ENCODE peak calls at places on chromosomes 16 and 17, in six cellular contexts. U is right atrium auricular region, K is IMR-90, V is mammary epithelial cell, Z is adrenal gland, C is NB4. P is an unnamed sample.

GRCh38 chr17:413016-413350 is 60.4 kb upstream of the RPH3AL start:
- DNase-seq in C (no peak), Z (peak), V (no peak), U (no peak), K (no peak), P (no peak)

GRCh38 chr17:5825717-5826330 is 241.5 kb upstream of the NLRP1 start:
- DNase-seq in Z (no peak), U (no peak), C (no peak), V (no peak), K (peak), P (no peak)

GRCh38 chr16:83806036-83806435 is 1.7 kb upstream of the HSBP1 start:
- DNase-seq in Z (no peak), V (no peak), C (peak), U (no peak), K (no peak), P (no peak)

GRCh38 chr17:77424585-77425344 is 284.0 kb downstream of the SEC14L1 start:
- DNase-seq in U (peak), K (peak), Z (peak), C (peak), V (no peak), P (peak)

GRCh38 chr17:58320570-58321323 is 7.8 kb downstream of the TSPOAP1 start:
- DNase-seq in V (no peak), Z (no peak), K (no peak), C (no peak), U (no peak), P (no peak)

GRCh38 chr17:1438593-1439083 is 17.4 kb downstream of the CRK start:
- DNase-seq in V (no peak), K (peak), Z (peak), C (no peak), U (no peak), P (no peak)

GRCh38 chr16:24954137-24954536 is 61.0 kb downstream of the ARHGAP17 start:
- DNase-seq in V (no peak), K (no peak), Z (no peak), U (no peak), C (no peak), P (no peak)

GRCh38 chr17:33091271-33091670 is 99.6 kb downstream of the SPACA3 start:
- DNase-seq in K (no peak), U (no peak), Z (no peak), C (no peak), V (peak), P (no peak)

GRCh38 chr16:53511403-53512280 is 8.6 kb upstream of the AKTIP start:
- DNase-seq in C (no peak), Z (no peak), V (no peak), U (no peak), K (no peak), P (no peak)

GRCh38 chr16:51615141-51615540 is 464.1 kb upstream of the SALL1 start:
- DNase-seq in K (no peak), Z (no peak), U (no peak), C (no peak), V (no peak), P (no peak)

GRCh38 chr17:81794509-81794908 is 9.4 kb upstream of the GCGR start:
- DNase-seq in V (no peak), K (no peak), U (no peak), C (peak), Z (no peak), P (peak)

GRCh38 chr16:77840623-77841274 is 52.4 kb downstream of the VAT1L start:
- DNase-seq in C (no peak), K (peak), V (peak), Z (no peak), U (no peak), P (peak)

GRCh38 chr16:51666821-51667220 is 515.8 kb upstream of the SALL1 start:
- DNase-seq in V (no peak), C (no peak), Z (no peak), K (no peak), U (no peak), P (no peak)

GRCh38 chr16:1960665-1961630 is 1.6 kb downstream of the NDUFB10 start:
- DNase-seq in K (peak), C (peak), U (no peak), Z (no peak), V (peak), P (peak)

GRCh38 chr17:79991924-79992656 is 43.6 kb downstream of the TBC1D16 start:
- DNase-seq in U (no peak), C (no peak), V (no peak), Z (no peak), K (peak), P (no peak)

GRCh38 chr17:2929881-2930533 is 133.4 kb downstream of the OR1D5 start:
- DNase-seq in Z (peak), K (peak), U (no peak), V (peak), C (peak), P (peak)

GRCh38 chr16:27676807-27677206 is 126.9 kb downstream of the KATNIP start:
- DNase-seq in V (no peak), U (no peak), Z (no peak), C (no peak), K (peak), P (no peak)

GRCh38 chr16:78257376-78257728 is 157.9 kb downstream of the WWOX start:
- DNase-seq in C (no peak), V (no peak), U (no peak), K (no peak), Z (no peak), P (no peak)

GRCh38 chr16:30523768-30524574 is 2.4 kb downstream of the ZNF768 start:
- DNase-seq in K (no peak), Z (peak), V (no peak), U (no peak), C (peak), P (no peak)

GRCh38 chr17:69577098-69577497 is 162.6 kb downstream of the MAP2K6 start:
- DNase-seq in V (no peak), U (no peak), K (no peak), C (no peak), Z (no peak), P (no peak)

GRCh38 chr16:57774886-57775285 is 27.4 kb downstream of the KIFC3 start:
- DNase-seq in C (no peak), Z (no peak), K (no peak), V (no peak), U (no peak), P (no peak)

GRCh38 chr16:52825882-52826281 is 226.8 kb downstream of the CHD9NB start:
- DNase-seq in U (no peak), C (no peak), V (peak), Z (no peak), K (no peak), P (peak)

GRCh38 chr16:67521095-67521804 is 7.4 kb upstream of the RIPOR1 start:
- DNase-seq in K (peak), V (peak), U (peak), C (peak), Z (peak), P (peak)

GRCh38 chr16:67516296-67517177 is 12.1 kb upstream of the RIPOR1 start:
- DNase-seq in Z (no peak), U (no peak), C (no peak), V (no peak), K (peak), P (peak)

GRCh38 chr16:67517661-67518423 is 10.8 kb upstream of the RIPOR1 start:
- DNase-seq in V (no peak), U (no peak), Z (no peak), C (no peak), K (no peak), P (no peak)

GRCh38 chr16:67517178-67517492 is 11.5 kb upstream of the RIPOR1 start:
- DNase-seq in K (no peak), V (no peak), C (no peak), U (no peak), Z (no peak), P (no peak)

GRCh38 chr16:67518676-67519075 is 10.0 kb upstream of the RIPOR1 start:
- DNase-seq in K (no peak), V (no peak), U (no peak), Z (no peak), C (no peak), P (no peak)
- TF ChIP-seq CTCF in K (no peak), V (no peak), U (no peak), Z (no peak), C (no peak), P (no peak)

GRCh38 chr16:69465083-69465721 is 40.8 kb downstream of the CYB5B start:
- DNase-seq in K (peak), V (no peak), U (no peak), Z (no peak), C (peak), P (no peak)
- TF ChIP-seq CTCF in K (no peak), V (no peak), U (no peak), Z (peak), C (no peak), P (no peak)

GRCh38 chr17:72832306-72832705 is 260.2 kb downstream of the SLC39A11 start:
- DNase-seq in U (no peak), C (no peak), K (no peak), V (no peak), Z (no peak), P (no peak)

GRCh38 chr17:72825218-72825617 is 267.3 kb downstream of the SLC39A11 start:
- DNase-seq in K (no peak), U (no peak), C (no peak), V (no peak), Z (no peak), P (no peak)

GRCh38 chr17:72822358-72823023 is 270.0 kb downstream of the SLC39A11 start:
- DNase-seq in K (no peak), C (no peak), U (no peak), Z (no peak), V (no peak), P (no peak)

DNA sequence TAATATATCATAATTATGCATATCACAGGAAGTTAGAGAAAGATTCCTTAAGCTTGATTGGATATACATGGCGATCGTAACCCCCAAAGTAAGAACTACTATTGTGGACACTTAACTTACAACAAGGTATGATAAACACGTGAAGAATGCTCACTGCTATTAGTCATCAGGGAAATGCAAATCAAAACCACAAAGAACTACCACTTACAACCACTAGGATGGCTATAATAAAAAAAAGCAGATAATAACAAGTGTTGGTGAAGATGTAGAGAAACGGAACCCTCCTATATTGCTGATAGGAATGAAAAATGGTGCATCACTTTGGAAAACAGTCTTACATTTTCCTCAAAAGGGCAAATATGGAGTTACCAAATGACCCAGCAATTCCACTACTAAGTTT is 265.9 kb downstream of the SLC39A11 start:
- DNase-seq in Z (no peak), C (no peak), V (peak), K (peak), U (no peak), P (no peak)
- TF ChIP-seq CTCF in Z (no peak), C (no peak), V (peak), K (peak), U (no peak), P (no peak)

DNA sequence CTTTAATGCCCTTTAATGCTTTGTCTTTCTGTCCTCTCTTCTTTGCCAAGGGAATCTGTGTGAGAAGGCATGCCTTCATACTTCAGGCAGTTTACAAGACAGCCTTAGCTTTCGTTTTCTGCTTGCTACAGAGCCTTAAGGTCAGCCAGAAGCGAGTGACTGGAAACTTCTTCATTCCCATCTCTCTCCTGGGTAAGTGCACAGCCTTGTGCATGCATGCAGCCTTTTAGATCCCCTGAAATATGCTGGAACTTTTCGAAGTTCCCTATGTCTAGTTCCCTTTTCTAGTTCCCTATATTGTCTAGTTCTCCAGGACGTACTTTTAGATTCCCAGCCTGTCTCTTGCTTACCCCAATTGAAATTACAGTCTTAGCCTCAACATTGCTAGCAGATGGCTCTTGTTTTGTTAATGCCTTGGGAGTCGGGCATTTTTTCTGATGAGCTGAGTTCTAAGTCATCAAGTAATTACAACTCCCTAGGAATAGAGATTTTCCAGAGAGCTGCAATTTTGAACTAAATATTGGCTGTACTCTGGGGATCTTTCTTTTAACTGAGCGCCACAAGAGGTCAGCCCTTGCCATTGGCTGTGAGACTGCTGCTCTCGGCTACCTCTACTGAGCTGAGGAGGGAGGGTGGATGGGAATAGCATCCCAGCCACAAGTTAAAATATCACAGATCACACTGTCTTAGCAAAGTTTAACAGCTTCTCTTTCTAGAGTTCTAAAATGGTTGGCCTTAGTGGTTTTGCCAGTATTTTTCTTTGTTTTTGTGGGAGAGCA is 22.7 kb upstream of the PPM1D start:
- DNase-seq in V (no peak), C (peak), K (peak), U (no peak), Z (peak), P (peak)
- TF ChIP-seq CTCF in V (no peak), C (no peak), K (peak), U (peak), Z (no peak), P (no peak)

GRCh38 chr16:75559564-75560372 is 3.7 kb upstream of the TMEM231 start:
- DNase-seq in K (peak), C (no peak), V (peak), Z (no peak), U (no peak), P (peak)

GRCh38 chr16:75555213-75555706 is 792 bp downstream of the TMEM231 start:
- DNase-seq in C (peak), U (peak), K (peak), Z (peak), V (peak), P (peak)

GRCh38 chr16:75559002-75559401 is 3.0 kb upstream of the TMEM231 start:
- DNase-seq in K (no peak), C (no peak), U (no peak), V (no peak), Z (no peak), P (no peak)

GRCh38 chr16:75552951-75553350 is 3.1 kb downstream of the TMEM231 start:
- DNase-seq in C (no peak), V (no peak), Z (no peak), U (no peak), K (no peak), P (no peak)

GRCh38 chr16:75555707-75556512 is at the start of gene TMEM231:
- DNase-seq in Z (peak), C (peak), K (peak), U (peak), V (peak), P (peak)
- TF ChIP-seq CTCF in Z (peak), C (peak), K (no peak), U (no peak), V (no peak), P (no peak)

DNA sequence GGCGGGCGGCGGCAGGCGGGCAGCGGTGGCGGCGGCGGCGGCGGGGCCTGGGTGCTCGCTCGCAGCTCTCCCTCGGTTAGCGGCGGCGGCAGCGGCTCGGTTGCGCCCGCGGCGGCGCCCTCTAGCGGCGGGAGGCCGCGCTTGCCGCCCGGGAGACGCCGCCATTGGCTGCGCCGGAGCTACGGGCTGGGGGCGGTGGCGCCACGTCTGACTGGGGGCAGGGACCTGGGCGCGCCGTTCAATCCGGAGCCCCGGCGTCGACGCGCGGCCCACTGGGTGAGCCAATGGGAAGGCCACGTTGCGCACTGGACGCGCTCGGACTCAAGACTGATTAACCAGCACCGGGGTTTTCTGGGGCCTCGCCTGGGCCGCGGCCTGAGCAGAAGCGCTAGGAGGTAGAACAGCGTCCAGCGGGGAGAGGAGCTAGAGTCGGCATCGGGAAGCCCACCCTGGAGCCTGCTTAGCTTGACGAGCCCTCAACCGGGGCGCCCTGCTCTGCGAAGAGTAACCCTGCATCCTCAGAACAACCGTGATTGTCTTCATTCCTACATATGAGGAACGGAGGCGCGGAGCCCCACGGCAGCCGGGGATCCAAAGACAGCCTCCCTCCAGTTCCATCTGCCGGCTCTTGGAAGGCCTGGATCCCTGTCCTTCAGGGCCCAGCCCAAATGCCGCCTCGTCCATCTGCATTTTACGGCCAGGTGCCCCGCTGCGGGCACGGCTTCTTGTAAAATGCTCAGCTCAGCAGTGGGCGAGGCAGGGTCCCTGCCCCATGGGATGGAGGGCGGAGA is at the start of gene ZC3H7A:
- DNase-seq in V (peak), Z (peak), U (peak), C (peak), K (peak), P (peak)
- TF ChIP-seq CTCF in V (peak), Z (peak), U (peak), C (peak), K (peak), P (peak)

DNA sequence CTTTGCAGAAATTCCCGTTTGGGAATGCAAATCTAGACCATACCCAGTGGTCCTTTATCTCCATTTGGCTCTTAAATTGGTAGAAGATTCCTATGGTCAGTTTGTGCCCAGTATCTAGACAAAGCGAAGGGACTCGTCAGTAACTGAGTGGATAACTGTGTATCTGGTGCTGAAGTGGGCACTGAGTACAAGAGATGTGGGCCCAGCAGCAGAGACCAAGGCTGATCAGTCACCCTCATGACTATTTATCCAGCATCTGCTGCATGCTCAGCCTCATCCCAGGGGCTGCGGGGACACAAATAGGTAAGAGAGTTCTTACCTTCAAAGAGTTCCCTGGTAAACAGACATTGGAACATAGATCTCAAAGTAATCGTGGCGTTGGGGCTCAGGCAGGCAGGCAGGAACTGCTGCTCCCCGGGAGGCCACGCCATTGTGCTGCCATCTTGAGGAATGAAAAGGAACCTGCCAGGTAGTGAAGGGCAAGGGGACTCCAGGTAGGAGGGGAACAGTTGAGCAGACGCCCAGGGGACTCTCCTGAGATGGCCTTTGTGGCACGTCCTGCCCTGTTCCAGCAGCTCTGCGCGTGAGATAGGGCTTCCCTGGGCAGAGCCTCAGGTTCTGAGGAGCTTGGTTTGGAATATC is 10.3 kb downstream of the NT5M start:
- DNase-seq in K (no peak), C (peak), Z (peak), U (no peak), V (peak), P (peak)
- TF ChIP-seq CTCF in K (peak), C (peak), Z (peak), U (peak), V (peak), P (peak)

GRCh38 chr16:66082424-66082823 is 284.1 kb upstream of the CDH5 start:
- DNase-seq in U (no peak), C (no peak), K (no peak), Z (no peak), V (no peak), P (no peak)

GRCh38 chr16:66087308-66087707 is 279.2 kb upstream of the CDH5 start:
- DNase-seq in K (no peak), U (no peak), Z (no peak), C (no peak), V (no peak), P (no peak)

GRCh38 chr16:66081967-66082366 is 284.5 kb upstream of the CDH5 start:
- DNase-seq in U (no peak), K (peak), C (no peak), Z (no peak), V (peak), P (peak)

GRCh38 chr16:66085651-66086050 is 280.8 kb upstream of the CDH5 start:
- DNase-seq in K (no peak), V (no peak), C (no peak), U (no peak), Z (no peak), P (no peak)

GRCh38 chr16:66084306-66084705 is 282.2 kb upstream of the CDH5 start:
- DNase-seq in Z (no peak), K (no peak), U (no peak), C (no peak), V (no peak), P (no peak)
- TF ChIP-seq CTCF in Z (no peak), K (no peak), U (no peak), C (no peak), V (no peak), P (no peak)

DNA sequence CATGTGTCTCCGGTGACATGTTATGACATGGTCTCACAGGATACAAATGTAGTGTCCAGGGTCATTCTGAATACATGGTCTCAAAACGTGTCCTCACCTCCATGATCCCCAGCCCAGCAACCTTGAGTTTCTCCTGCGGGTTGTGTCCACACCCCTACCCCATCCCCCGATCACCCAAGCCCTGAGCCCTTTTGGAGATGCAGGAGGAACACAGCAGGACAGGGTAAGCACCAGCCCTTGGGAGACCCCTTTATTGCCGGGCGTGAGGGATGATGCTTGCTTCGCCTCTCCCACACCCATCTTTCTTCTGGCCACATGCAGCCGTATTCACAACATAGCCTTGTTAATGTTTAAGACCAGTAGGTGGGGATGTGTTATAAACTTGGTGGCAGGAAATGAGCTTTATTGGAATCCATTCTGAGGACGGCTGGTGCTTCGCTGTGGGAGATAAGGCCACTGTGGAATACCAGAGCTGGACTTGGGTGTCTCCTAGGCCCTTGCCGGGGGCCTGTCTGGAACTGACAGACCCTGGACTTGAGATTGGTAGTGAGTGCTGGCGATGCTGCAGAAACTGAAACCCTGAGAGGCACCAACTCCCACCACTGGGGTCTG is 5.5 kb downstream of the TMEM132E start:
- DNase-seq in C (peak), V (peak), U (no peak), Z (no peak), K (peak), P (no peak)
- TF ChIP-seq CTCF in C (peak), V (peak), U (no peak), Z (peak), K (no peak), P (no peak)